ENCODE peak calls at places on chromosomes 3 and 15, in seven cellular contexts. One of them, this sample, is unnamed.

GRCh38 chr3:62093025-62093424 is 280.3 kb downstream of the FEZF2 start:
- DNase-seq in non-pigmented ciliary epithelial cell: no peak
- DNase-seq in HT1080: no peak
- DNase-seq in RKO: no peak
- DNase-seq in AG09319: no peak
- DNase-seq in mucosa of gallbladder: no peak
- DNase-seq in Ammon's horn: no peak
- DNase-seq in this sample: no peak

GRCh38 chr15:75455982-75456531 is 4.6 kb upstream of the SIN3A start:
- DNase-seq in non-pigmented ciliary epithelial cell: no peak
- DNase-seq in HT1080: peak; percentile 59
- DNase-seq in RKO: peak; percentile 77
- DNase-seq in AG09319: no peak
- DNase-seq in mucosa of gallbladder: peak; percentile 40
- DNase-seq in Ammon's horn: no peak
- DNase-seq in this sample: peak; percentile 46

GRCh38 chr15:91051248-91051647 is 28.9 kb upstream of the VPS33B start:
- DNase-seq in non-pigmented ciliary epithelial cell: no peak
- DNase-seq in HT1080: no peak
- DNase-seq in RKO: no peak
- DNase-seq in AG09319: no peak
- DNase-seq in mucosa of gallbladder: no peak
- DNase-seq in Ammon's horn: no peak
- DNase-seq in this sample: no peak

GRCh38 chr3:188510366-188510765 is 356.4 kb downstream of the LPP start:
- DNase-seq in non-pigmented ciliary epithelial cell: peak; percentile 91
- DNase-seq in HT1080: peak; percentile 67
- DNase-seq in RKO: no peak
- DNase-seq in AG09319: no peak
- DNase-seq in mucosa of gallbladder: no peak
- DNase-seq in Ammon's horn: no peak
- DNase-seq in this sample: no peak

GRCh38 chr3:195900426-195901355 is 7.7 kb downstream of the TNK2 start:
- DNase-seq in non-pigmented ciliary epithelial cell: no peak
- DNase-seq in HT1080: peak; percentile 100
- DNase-seq in RKO: no peak
- DNase-seq in AG09319: no peak
- DNase-seq in mucosa of gallbladder: peak; percentile 44
- DNase-seq in Ammon's horn: peak; percentile 97
- DNase-seq in this sample: peak; percentile 46

GRCh38 chr3:128950223-128950938 is 43.5 kb downstream of the CFAP92 start:
- DNase-seq in non-pigmented ciliary epithelial cell: no peak
- DNase-seq in HT1080: peak; percentile 40
- DNase-seq in RKO: peak; percentile 71
- DNase-seq in AG09319: no peak
- DNase-seq in mucosa of gallbladder: no peak
- DNase-seq in Ammon's horn: peak; percentile 42
- DNase-seq in this sample: no peak

GRCh38 chr15:99100245-99101173 is 4.4 kb upstream of the SYNM start:
- DNase-seq in non-pigmented ciliary epithelial cell: no peak
- DNase-seq in HT1080: peak; percentile 70
- DNase-seq in RKO: peak; percentile 77
- DNase-seq in AG09319: no peak
- DNase-seq in mucosa of gallbladder: peak; percentile 83
- DNase-seq in Ammon's horn: peak; percentile 89
- DNase-seq in this sample: peak; percentile 82

GRCh38 chr3:150110097-150110496 is 139.4 kb upstream of the PFN2 start:
- DNase-seq in non-pigmented ciliary epithelial cell: no peak
- DNase-seq in HT1080: no peak
- DNase-seq in RKO: no peak
- DNase-seq in AG09319: no peak
- DNase-seq in mucosa of gallbladder: no peak
- DNase-seq in Ammon's horn: no peak
- DNase-seq in this sample: no peak

GRCh38 chr15:85838655-85839054 is 43.9 kb upstream of the KLHL25 start:
- DNase-seq in non-pigmented ciliary epithelial cell: no peak
- DNase-seq in HT1080: no peak
- DNase-seq in RKO: no peak
- DNase-seq in AG09319: no peak
- DNase-seq in mucosa of gallbladder: peak; percentile 79
- DNase-seq in Ammon's horn: no peak
- DNase-seq in this sample: peak; percentile 83

GRCh38 chr3:141578197-141578596 is 91.4 kb downstream of the RASA2 start:
- DNase-seq in non-pigmented ciliary epithelial cell: no peak
- DNase-seq in HT1080: no peak
- DNase-seq in RKO: no peak
- DNase-seq in AG09319: no peak
- DNase-seq in mucosa of gallbladder: no peak
- DNase-seq in Ammon's horn: no peak
- DNase-seq in this sample: no peak

GRCh38 chr3:14118400-14119165 is 6.1 kb downstream of the CHCHD4 start:
- DNase-seq in non-pigmented ciliary epithelial cell: no peak
- DNase-seq in HT1080: no peak
- DNase-seq in RKO: no peak
- DNase-seq in AG09319: no peak
- DNase-seq in mucosa of gallbladder: no peak
- DNase-seq in Ammon's horn: no peak
- DNase-seq in this sample: no peak

GRCh38 chr15:39127925-39128617 is 452.8 kb upstream of the THBS1 start:
- DNase-seq in non-pigmented ciliary epithelial cell: peak; percentile 90
- DNase-seq in HT1080: peak; percentile 97
- DNase-seq in RKO: no peak
- DNase-seq in AG09319: peak; percentile 89
- DNase-seq in mucosa of gallbladder: peak; percentile 32
- DNase-seq in Ammon's horn: no peak
- DNase-seq in this sample: no peak

GRCh38 chr15:82066455-82066854 is 20.6 kb upstream of the MEX3B start:
- DNase-seq in non-pigmented ciliary epithelial cell: no peak
- DNase-seq in HT1080: no peak
- DNase-seq in RKO: no peak
- DNase-seq in AG09319: no peak
- DNase-seq in mucosa of gallbladder: no peak
- DNase-seq in Ammon's horn: no peak
- DNase-seq in this sample: no peak

GRCh38 chr15:90262426-90262825 is 3.0 kb upstream of the NGRN start:
- DNase-seq in non-pigmented ciliary epithelial cell: no peak
- DNase-seq in HT1080: no peak
- DNase-seq in RKO: no peak
- DNase-seq in AG09319: no peak
- DNase-seq in mucosa of gallbladder: no peak
- DNase-seq in Ammon's horn: no peak
- DNase-seq in this sample: no peak

GRCh38 chr15:64844576-64845140 is 2.9 kb downstream of the PLEKHO2 start:
- DNase-seq in non-pigmented ciliary epithelial cell: no peak
- DNase-seq in HT1080: no peak
- DNase-seq in RKO: no peak
- DNase-seq in AG09319: no peak
- DNase-seq in mucosa of gallbladder: no peak
- DNase-seq in Ammon's horn: no peak
- DNase-seq in this sample: no peak

GRCh38 chr15:65326844-65327243 is 22.4 kb downstream of the RNU5B-1 start:
- DNase-seq in non-pigmented ciliary epithelial cell: no peak
- DNase-seq in HT1080: no peak
- DNase-seq in RKO: no peak
- DNase-seq in AG09319: no peak
- DNase-seq in mucosa of gallbladder: no peak
- DNase-seq in Ammon's horn: no peak
- DNase-seq in this sample: no peak

GRCh38 chr15:77083381-77084160 is 12.7 kb upstream of the TSPAN3 start:
- DNase-seq in non-pigmented ciliary epithelial cell: no peak
- DNase-seq in HT1080: no peak
- DNase-seq in RKO: no peak
- DNase-seq in AG09319: no peak
- DNase-seq in mucosa of gallbladder: peak; percentile 90
- DNase-seq in Ammon's horn: peak; percentile 88
- DNase-seq in this sample: peak; percentile 83

This sample was measured in stomach.